ENCODE peak calls at places on chromosomes 1 and 21, in seven cellular contexts. X is ovary, S is upper lobe of left lung, T is A549, I is suprapubic skin, C is transverse colon, M is stomach. B is an unnamed sample.
A peak's percentile ranks its signal among the peaks of the same experiment; 100 is the strongest.

GRCh38 chr1:26432793-26433192 is 672 bp downstream of the DHDDS start:
- DNase-seq in S (no peak), C (peak; percentile 46), X (no peak), I (no peak), T (no peak), M (no peak), B (no peak)

GRCh38 chr1:41918450-41919043 is at the start of gene HIVEP3:
- DNase-seq in T (peak; percentile 35), C (no peak), M (no peak), X (no peak), I (no peak), S (no peak), B (no peak)

GRCh38 chr1:245458761-245459174 is 304.0 kb downstream of the KIF26B start:
- DNase-seq in M (no peak), S (no peak), C (no peak), I (no peak), X (no peak), T (no peak), B (no peak)

GRCh38 chr21:34736116-34736870 is 67.5 kb downstream of the CLIC6 start:
- DNase-seq in X (no peak), I (no peak), T (no peak), C (no peak), M (no peak), S (no peak), B (no peak)

GRCh38 chr1:162725301-162725834 is 65.1 kb upstream of the HSD17B7 start:
- DNase-seq in M (no peak), T (no peak), S (peak; percentile 29), C (no peak), I (no peak), X (no peak), B (no peak)

GRCh38 chr1:79252598-79252997 is 246.1 kb upstream of the ADGRL4 start:
- DNase-seq in C (no peak), I (no peak), T (no peak), X (no peak), S (no peak), M (no peak), B (no peak)

GRCh38 chr1:205648212-205648910 is 16.6 kb upstream of the ELK4 start:
- DNase-seq in I (no peak), X (no peak), T (no peak), M (no peak), S (no peak), C (no peak), B (no peak)

GRCh38 chr1:203149188-203149840 is 21.8 kb downstream of the ADORA1 start:
- DNase-seq in I (no peak), C (no peak), T (no peak), M (no peak), X (no peak), S (no peak), B (no peak)

GRCh38 chr21:36241717-36242116 is 78.3 kb upstream of the MORC3 start:
- DNase-seq in C (no peak), X (no peak), S (no peak), M (no peak), I (no peak), T (no peak), B (no peak)

GRCh38 chr1:89681045-89681729 is 48.3 kb downstream of the LRRC8C start:
- DNase-seq in T (no peak), C (no peak), M (no peak), S (no peak), I (no peak), X (no peak), B (no peak)

GRCh38 chr21:26332873-26333272 is 162.3 kb upstream of the APP start:
- DNase-seq in S (no peak), M (no peak), I (no peak), T (no peak), X (no peak), C (no peak), B (no peak)

DNA sequence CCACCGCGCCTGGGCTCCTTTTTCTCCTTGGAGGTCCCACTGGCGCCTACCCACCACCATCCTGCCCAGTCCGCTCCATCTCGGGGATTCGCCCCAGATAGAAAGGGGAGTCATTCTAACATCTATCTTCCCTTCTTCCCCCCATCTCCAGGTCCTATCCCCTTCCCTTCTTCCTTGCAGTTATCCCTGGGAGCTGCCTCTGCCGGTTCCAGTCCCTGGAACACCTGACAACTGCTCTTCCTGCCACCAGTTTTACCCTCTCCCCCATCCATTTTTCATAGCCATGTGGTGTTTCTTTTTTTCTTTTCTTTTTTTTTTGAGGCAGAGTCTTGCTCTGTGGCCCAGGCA is 12.0 kb upstream of the COL16A1 start:
- DNase-seq in M (no peak), T (no peak), X (no peak), S (no peak), I (no peak), C (no peak), B (no peak)
- TF ChIP-seq EP300 in M (no peak), T (no peak), X (no peak), S (no peak), I (no peak), C (no peak), B (no peak)

DNA sequence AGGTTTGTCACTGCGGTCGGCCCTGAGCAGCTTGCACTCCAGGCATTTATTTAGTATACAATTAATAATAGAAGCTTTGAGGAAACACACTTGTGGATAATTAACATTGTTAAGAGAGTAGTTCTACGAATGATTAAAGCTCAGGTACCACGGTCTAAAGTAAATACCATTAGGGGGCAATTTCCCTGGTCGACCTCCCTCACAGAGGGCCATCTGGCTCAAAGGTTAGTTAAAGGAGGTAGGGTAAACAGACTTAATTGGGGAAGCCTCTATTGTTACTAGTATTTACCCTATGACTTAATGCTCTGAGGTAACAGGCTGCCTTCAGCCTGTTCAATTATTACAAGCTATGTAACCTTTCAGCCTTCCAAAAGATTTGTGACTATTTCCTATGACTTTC is 122.3 kb upstream of the SLC44A3 start:
- DNase-seq in S (no peak), C (no peak), X (no peak), T (no peak), M (no peak), I (no peak), B (no peak)
- TF ChIP-seq EP300 in S (no peak), C (no peak), X (no peak), T (no peak), M (no peak), I (no peak), B (no peak)

GRCh38 chr1:12411747-12412146 is 181.9 kb downstream of the VPS13D start:
- DNase-seq in I (no peak), C (no peak), S (no peak), X (no peak), T (no peak), M (no peak), B (no peak)

GRCh38 chr1:12411098-12411497 is 181.3 kb downstream of the VPS13D start:
- DNase-seq in C (no peak), T (no peak), I (no peak), X (no peak), S (no peak), M (no peak), B (no peak)

GRCh38 chr1:12409676-12410075 is 179.8 kb downstream of the VPS13D start:
- DNase-seq in M (no peak), T (no peak), I (no peak), C (peak; percentile 74), X (peak; percentile 23), S (peak; percentile 53), B (peak; percentile 79)

GRCh38 chr1:12408662-12409061 is 178.8 kb downstream of the VPS13D start:
- DNase-seq in I (no peak), S (no peak), M (no peak), T (no peak), X (no peak), C (no peak), B (no peak)

GRCh38 chr1:12410351-12410750 is 180.5 kb downstream of the VPS13D start:
- DNase-seq in X (no peak), S (no peak), I (no peak), T (no peak), C (no peak), M (no peak), B (no peak)
- TF ChIP-seq EP300 in X (no peak), S (no peak), I (no peak), T (no peak), C (no peak), M (no peak), B (no peak)

DNA sequence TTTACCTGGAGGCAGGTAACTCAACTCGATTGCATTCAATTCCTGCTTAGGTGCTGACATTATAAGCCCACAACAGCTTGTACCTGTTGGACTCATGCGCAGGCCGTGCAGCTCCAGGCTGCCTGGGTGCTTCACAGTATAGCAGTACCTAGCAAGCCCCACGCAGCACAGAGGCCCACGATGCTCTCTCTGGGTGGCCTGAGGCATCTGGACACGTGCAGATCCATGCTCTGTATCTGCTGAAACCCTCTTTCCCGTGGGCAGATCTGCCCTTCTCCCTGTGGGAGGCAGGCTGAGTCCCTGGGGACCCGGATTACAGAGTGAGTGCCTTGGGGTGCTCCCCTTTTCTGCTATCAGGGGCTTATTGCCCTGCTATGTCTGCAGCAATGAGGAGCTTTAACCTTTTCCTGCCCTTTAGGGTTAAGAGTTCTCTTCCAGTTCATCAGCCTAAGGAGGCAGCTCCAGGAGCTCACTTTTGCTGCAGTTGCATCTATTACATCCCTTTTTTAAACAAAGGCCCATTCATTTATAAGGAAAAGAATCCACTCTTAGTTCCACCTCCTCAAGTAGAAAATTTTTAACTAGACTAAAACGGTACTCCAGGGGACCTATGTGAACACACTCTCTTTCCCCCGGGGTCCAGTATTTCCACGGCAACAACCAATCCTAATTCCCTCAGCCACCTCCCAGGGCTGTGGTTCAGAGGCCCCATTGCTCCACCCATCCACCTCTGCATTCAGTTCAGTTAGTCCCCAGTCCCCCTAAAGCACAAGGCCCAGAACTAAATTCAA is 19.3 kb downstream of the ITPKB start:
- DNase-seq in T (no peak), M (no peak), X (no peak), C (no peak), I (peak; percentile 38), S (no peak), B (no peak)
- TF ChIP-seq EP300 in T (no peak), M (no peak), X (no peak), C (no peak), I (no peak), S (no peak), B (no peak)

DNA sequence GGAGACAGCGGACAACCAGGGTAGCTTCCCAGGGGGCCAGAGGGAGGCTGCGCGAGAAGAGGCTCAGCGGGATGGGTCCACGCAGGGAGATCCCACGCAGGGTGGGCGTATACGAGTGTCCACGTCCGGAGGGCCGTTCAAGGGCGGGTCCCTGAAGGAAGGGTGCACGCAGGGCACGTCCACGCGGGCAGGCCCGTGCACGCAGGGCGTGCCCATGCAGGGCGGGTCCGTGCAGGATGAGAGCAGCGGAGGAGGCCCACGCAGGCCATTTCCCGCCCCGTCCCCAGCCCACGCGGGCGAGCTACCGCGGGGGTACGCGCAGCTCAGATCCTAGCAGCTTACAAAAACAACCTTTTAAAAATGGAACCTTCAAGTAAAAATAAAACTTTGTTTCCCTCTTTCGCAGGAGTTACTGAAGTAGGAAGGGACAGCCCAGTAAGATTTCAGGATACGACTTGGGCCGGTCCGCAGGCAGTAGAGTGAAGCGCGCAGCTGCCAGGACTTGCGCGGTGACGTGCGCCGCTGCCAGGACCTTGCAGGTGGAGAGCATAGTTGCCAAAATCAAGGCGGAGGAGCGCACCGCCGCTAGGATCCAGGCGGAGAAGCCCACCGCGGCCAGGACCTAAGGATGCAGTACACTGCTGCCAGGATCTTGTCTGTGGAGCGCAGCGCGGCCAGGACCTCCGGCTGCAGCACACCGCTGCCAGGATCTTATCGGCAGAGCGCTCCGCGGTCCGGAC is 416 bp upstream of the RNF187 start:
- DNase-seq in X (peak; percentile 61), C (peak; percentile 67), S (peak; percentile 63), I (peak; percentile 85), T (peak; percentile 95), M (peak; percentile 60), B (peak; percentile 83)
- TF ChIP-seq EP300 in X (no peak), C (no peak), S (no peak), I (no peak), T (no peak), M (no peak), B (no peak)

B was measured in sigmoid colon.